ENCODE peak calls at places on chromosomes 4 and X, in ten cellular contexts. J is M059J; O is HT1080; W is activated effector memory CD4-positive, alpha-beta T cell treated with Interleukin-2 at 50 U/mL for 16 hours; Q is EL; C is IMR-90; B is AG04449; A is ovary; F is iris pigment epithelial cell; P is stimulated activated CD4-positive, alpha-beta T cell treated with anti-CD3 and anti-CD28 coated beads, Interleukin-15, amount 100 ng/mL, for 24 hours. I is an unnamed sample.

GRCh38 chr4:74018116-74018515 is 19.6 kb upstream of the CXCL5 start:
- DNase-seq in Q (no peak), B (no peak), C (peak), W (no peak), J (no peak), F (peak), P (no peak), A (no peak), O (no peak), I (no peak)

GRCh38 chr4:183343730-183344129 is 21.5 kb upstream of the CLDN24 start:
- DNase-seq in F (no peak), Q (no peak), J (no peak), P (no peak), O (no peak), C (no peak), A (no peak), B (no peak), W (no peak), I (no peak)

GRCh38 chrX:110531873-110532272 is 173.2 kb downstream of the RTL9 start:
- DNase-seq in F (peak), C (no peak), Q (peak), B (no peak), P (no peak), J (peak), W (no peak), O (peak), A (no peak), I (no peak)

GRCh38 chr4:185654311-185654710 is 119.0 kb upstream of the PDLIM3 start:
- DNase-seq in C (no peak), Q (no peak), J (no peak), W (no peak), A (no peak), P (no peak), B (no peak), O (no peak), F (no peak), I (no peak)

GRCh38 chr4:97153042-97153441 is 990.2 kb downstream of the STPG2 start:
- DNase-seq in F (peak), W (no peak), J (peak), A (no peak), C (no peak), P (no peak), O (peak), B (no peak), Q (no peak), I (no peak)

GRCh38 chrX:130626521-130626920 is 224.7 kb downstream of the RBMX2 start:
- DNase-seq in C (peak), B (peak), Q (no peak), O (peak), P (no peak), F (peak), W (no peak), A (no peak), J (no peak), I (no peak)

GRCh38 chrX:54964766-54965511 is 29.0 kb downstream of the PFKFB1 start:
- DNase-seq in A (no peak), O (no peak), Q (no peak), B (no peak), W (no peak), C (no peak), F (no peak), P (no peak), J (no peak), I (no peak)

GRCh38 chr4:17336524-17336941 is 175.4 kb downstream of the QDPR start:
- DNase-seq in P (peak), W (peak), B (no peak), F (peak), C (peak), J (peak), O (peak), A (no peak), Q (no peak), I (peak)

GRCh38 chr4:164716901-164717300 is 37.0 kb upstream of the SMIM31 start:
- DNase-seq in F (no peak), P (no peak), O (no peak), J (peak), Q (no peak), B (no peak), C (no peak), A (no peak), W (no peak), I (no peak)

GRCh38 chrX:130285069-130285620 is 16.4 kb upstream of the ZNF280C start:
- DNase-seq in F (no peak), A (no peak), J (peak), B (no peak), W (no peak), P (no peak), O (no peak), Q (peak), C (no peak), I (no peak)

GRCh38 chr4:150164055-150164454 is 85.8 kb downstream of the DCLK2 start:
- DNase-seq in W (no peak), O (no peak), J (no peak), A (no peak), C (no peak), P (no peak), B (no peak), Q (peak), F (no peak), I (peak)

GRCh38 chr4:139606600-139607301 is 50.7 kb upstream of the SETD7 start:
- DNase-seq in C (peak), W (no peak), F (peak), A (no peak), Q (peak), B (no peak), J (peak), O (peak), P (peak), I (no peak)

GRCh38 chrX:41695464-41695863 is 6.7 kb downstream of the GPR34 start:
- DNase-seq in Q (no peak), W (no peak), J (peak), C (peak), P (peak), B (no peak), F (peak), O (peak), A (no peak), I (no peak)

I was measured in left ventricle myocardium superior.